ENCODE peak calls at places on chromosome 19, in four cellular contexts. T, Y, F and L are unnamed samples.

GRCh38 chr19:50724522-50725217 is 1.5 kb downstream of the CLEC11A start:
- DNase-seq in Y (peak; percentile 99), F (peak; percentile 98), T (peak; percentile 85), L (peak; percentile 99)

GRCh38 chr19:19758164-19758563 is 25.3 kb upstream of the ZNF14 start:
- DNase-seq in F (no peak), Y (no peak), T (no peak), L (no peak)

GRCh38 chr19:5006201-5006600 is 37.3 kb downstream of the KDM4B start:
- DNase-seq in T (no peak), Y (no peak), F (no peak), L (no peak)

GRCh38 chr19:50377051-50377441 is 789 bp downstream of the NR1H2 start:
- DNase-seq in F (no peak), T (no peak), Y (no peak), L (no peak)

GRCh38 chr19:2254052-2254872 is 2.0 kb downstream of the JSRP1 start:
- DNase-seq in T (no peak), F (no peak), Y (no peak), L (no peak)

GRCh38 chr19:56837892-56838679 is 2.4 kb downstream of the PEG3 start:
- DNase-seq in T (no peak), Y (peak; percentile 13), F (peak; percentile 37), L (peak; percentile 73)

GRCh38 chr19:1864480-1865171 is 1.2 kb upstream of the KLF16 start:
- DNase-seq in Y (no peak), F (no peak), T (peak; percentile 86), L (peak; percentile 86)

GRCh38 chr19:4676955-4677731 is 7.0 kb upstream of the MYDGF start:
- DNase-seq in F (no peak), Y (no peak), T (no peak), L (no peak)

GRCh38 chr19:17889609-17890214 is 18.0 kb downstream of the SLC5A5 start:
- DNase-seq in T (no peak), F (no peak), Y (peak; percentile 31), L (no peak)

GRCh38 chr19:18464646-18465045 is 26.7 kb upstream of the ISYNA1 start:
- DNase-seq in T (no peak), F (peak; percentile 76), Y (peak; percentile 93), L (peak; percentile 86)